ENCODE peak calls at places on chromosomes 5 and 9, in ten cellular contexts. J is AG04450, I is sigmoid colon, F is IMR-90, T is OCI-LY7, Q is PC-3, Y is cardiac muscle cell, R is right atrium auricular region, L is A549, N is hepatocyte. V is an unnamed sample. For H3K9me3, the result is how much of the 10 kb centered on the place peaks cover.

GRCh38 chr5:158522001-158522400 is 577.7 kb downstream of the EBF1 start:
- DNase-seq in L (no peak), N (no peak), Q (no peak), F (peak), I (no peak), Y (no peak), R (no peak), T (no peak), J (no peak), V (no peak)

GRCh38 chr5:93574939-93575241 is 6.1 kb downstream of the NR2F1-AS1 start:
- DNase-seq in N (no peak), J (no peak), Q (no peak), L (no peak), R (no peak), Y (no peak), I (no peak), T (no peak), F (no peak), V (no peak)

GRCh38 chr5:138303365-138303764 is 28.2 kb downstream of the CDC25C start:
- DNase-seq in F (peak), R (no peak), N (no peak), J (peak), Q (peak), Y (no peak), L (no peak), T (no peak), I (no peak), V (no peak)

GRCh38 chr5:52624291-52624690 is 163.4 kb upstream of the ITGA1 start:
- DNase-seq in T (no peak), F (no peak), L (no peak), N (no peak), Q (no peak), J (no peak), Y (no peak), R (no peak), I (no peak), V (no peak)

GRCh38 chr9:2101524-2101923 is 86.4 kb downstream of the SMARCA2 start:
- DNase-seq in T (no peak), J (no peak), I (no peak), F (no peak), N (no peak), R (no peak), Q (no peak), Y (no peak), L (no peak), V (no peak)

GRCh38 chr5:82272957-82273356 is 5.2 kb downstream of the RPS23 start:
- DNase-seq in R (no peak), Y (no peak), N (no peak), I (no peak), T (no peak), L (no peak), J (no peak), F (no peak), Q (no peak), V (no peak)

GRCh38 chr9:36781532-36781931 is 208.8 kb downstream of the MELK start:
- DNase-seq in Y (no peak), T (no peak), Q (peak), N (no peak), F (peak), J (no peak), I (no peak), L (peak), R (no peak), V (no peak)

GRCh38 chr5:133240425-133241091 is 188.7 kb downstream of the HSPA4 start:
- DNase-seq in I (no peak), L (peak), Y (no peak), T (no peak), R (peak), J (peak), N (peak), Q (peak), F (peak), V (peak)

GRCh38 chr5:65394078-65394477 is 87.6 kb downstream of the ADAMTS6 start:
- DNase-seq in I (peak), J (peak), Y (no peak), F (peak), Q (no peak), L (peak), T (no peak), N (peak), R (peak), V (no peak)

GRCh38 chr9:120926397-120926928 is at the start of gene TRAF1:
- DNase-seq in T (peak), Y (no peak), R (no peak), N (no peak), F (peak), J (no peak), I (peak), L (peak), Q (no peak), V (no peak)

GRCh38 chr5:167861134-167861930 is 430.1 kb upstream of the WWC1 start:
- DNase-seq in R (no peak), I (no peak), F (no peak), N (peak), Y (peak), T (peak), Q (peak), L (peak), J (no peak), V (peak)

GRCh38 chr5:531101-531748 is 7.0 kb upstream of the SLC9A3 start:
- DNase-seq in Q (no peak), L (no peak), N (no peak), F (no peak), I (no peak), J (no peak), R (no peak), Y (no peak), T (no peak), V (no peak)

GRCh38 chr5:180387798-180388197 is 34.7 kb upstream of the GFPT2 start:
- DNase-seq in J (no peak), L (no peak), Y (no peak), N (no peak), I (no peak), T (no peak), Q (no peak), R (no peak), F (no peak), V (no peak)

GRCh38 chr5:1094670-1095190 is 17.1 kb downstream of the SLC12A7 start:
- DNase-seq in N (no peak), F (no peak), R (no peak), Y (no peak), L (no peak), J (no peak), T (no peak), Q (no peak), I (no peak), V (no peak)

GRCh38 chr9:13088734-13089427 is 190.6 kb downstream of the MPDZ start:
- DNase-seq in L (peak), T (peak), Q (peak), N (peak), I (no peak), J (peak), F (peak), Y (peak), R (no peak), V (peak)

GRCh38 chr5:65903581-65903980 is 22.8 kb upstream of the ERBIN start:
- DNase-seq in R (no peak), J (no peak), F (no peak), I (no peak), N (no peak), Q (no peak), Y (no peak), T (no peak), L (no peak), V (no peak)

GRCh38 chr5:17838506-17838905 is 204.2 kb downstream of the TAF11L14 start:
- DNase-seq in Q (peak), I (no peak), F (no peak), N (peak), L (peak), J (no peak), Y (no peak), T (no peak), R (no peak), V (no peak)

GRCh38 chr5:116942622-116943021 is 368.0 kb upstream of the SEMA6A start:
- DNase-seq in I (no peak), L (no peak), F (no peak), J (no peak), R (no peak), N (peak), T (no peak), Q (no peak), Y (no peak), V (no peak)

GRCh38 chr9:73200694-73201432 is 49.2 kb downstream of the ANXA1 start:
- DNase-seq in Q (peak), Y (peak), I (no peak), F (peak), J (no peak), L (peak), R (no peak), N (peak), T (peak), V (peak)

GRCh38 chr9:97934321-97935115 is 3.5 kb downstream of the HEMGN start:
- DNase-seq in T (peak), N (no peak), I (no peak), Q (no peak), L (no peak), R (no peak), Y (no peak), J (no peak), F (no peak), V (peak)

GRCh38 chr5:131795879-131796792 is 681 bp downstream of the FNIP1 start:
- DNase-seq in N (peak), R (peak), I (peak), Q (peak), F (peak), L (peak), J (no peak), T (peak), Y (peak), V (peak)

GRCh38 chr5:119032653-119033052 is 38.2 kb upstream of the DMXL1 start:
- DNase-seq in F (peak), Q (no peak), L (no peak), R (no peak), T (peak), J (no peak), I (no peak), Y (no peak), N (no peak), V (no peak)

GRCh38 chr5:58505502-58505901 is 14.3 kb downstream of the GAPT start:
- DNase-seq in R (no peak), N (no peak), F (no peak), J (no peak), Q (no peak), Y (no peak), T (no peak), I (no peak), L (no peak), V (no peak)

GRCh38 chr9:76419782-76420380 is 25.7 kb upstream of the RFK start:
- DNase-seq in F (no peak), L (peak), N (peak), Q (peak), R (no peak), J (no peak), Y (peak), I (no peak), T (peak), V (peak)

GRCh38 chr5:133827830-133828229 is 140.6 kb downstream of the C5orf15 start:
- DNase-seq in R (no peak), L (no peak), T (no peak), Q (no peak), N (no peak), F (no peak), Y (no peak), J (no peak), I (no peak), V (no peak)

GRCh38 chr9:89484475-89485404 is 13.2 kb downstream of the SEMA4D start:
- DNase-seq in Y (no peak), J (no peak), I (no peak), T (peak), R (no peak), N (no peak), Q (no peak), F (peak), L (no peak), V (no peak)

GRCh38 chr9:68940620-68941019 is 73.3 kb downstream of the PRKACG start:
- DNase-seq in R (no peak), J (no peak), F (no peak), Y (no peak), I (no peak), L (no peak), N (no peak), Q (no peak), T (peak), V (no peak)

GRCh38 chr9:128190516-128191405 is 611 bp downstream of the CIZ1 start:
- DNase-seq in R (no peak), L (no peak), F (no peak), T (peak), J (no peak), N (no peak), I (no peak), Y (peak), Q (no peak), V (no peak)

GRCh38 chr5:39716532-39716971 is 291.8 kb upstream of the DAB2 start:
- DNase-seq in Y (peak), J (no peak), Q (peak), F (peak), T (peak), N (peak), I (no peak), L (peak), R (no peak), V (peak)

GRCh38 chr5:126414874-126415502 is 8.2 kb upstream of the GRAMD2B start:
- DNase-seq in N (peak), L (no peak), Y (peak), I (peak), F (peak), Q (peak), R (no peak), J (peak), T (no peak), V (no peak)

GRCh38 chr5:71475788-71476384 is 20.4 kb downstream of the BDP1 start:
- DNase-seq in N (peak), Q (peak), R (no peak), J (no peak), Y (peak), F (peak), L (peak), I (no peak), T (peak), V (peak)

GRCh38 chr9:69888876-69889585 is 68.4 kb downstream of the CFAP95 start:
- DNase-seq in J (no peak), Q (peak), R (no peak), F (no peak), L (no peak), I (no peak), N (no peak), Y (no peak), T (no peak), V (no peak)

GRCh38 chr9:78985084-78985738 is 586.6 kb upstream of the TLE4 start:
- DNase-seq in Y (no peak), R (no peak), J (peak), F (peak), T (no peak), Q (peak), L (no peak), I (no peak), N (no peak), V (no peak)

GRCh38 chr5:89128930-89129625 is 246.1 kb upstream of the MEF2C start:
- DNase-seq in J (no peak), F (no peak), I (no peak), R (no peak), T (no peak), N (peak), Y (peak), L (no peak), Q (no peak), V (no peak)

GRCh38 chr9:113926211-113926610 is 50.1 kb downstream of the ZNF618 start:
- DNase-seq in L (no peak), J (no peak), Q (no peak), R (no peak), F (no peak), N (no peak), I (no peak), T (no peak), Y (no peak), V (no peak)
- H3K9me3 ChIP-seq in L (under half), J (under half), Q (under half), R (under half), F (under half), N (under half), I (under half), T (under half), Y (under half), V (under half)

GRCh38 chr9:19640023-19640422 is 148.8 kb downstream of the SLC24A2 start:
- DNase-seq in T (no peak), I (no peak), J (no peak), Y (no peak), L (no peak), R (no peak), F (no peak), N (no peak), Q (no peak), V (no peak)

GRCh38 chr9:19642256-19642655 is 146.6 kb downstream of the SLC24A2 start:
- DNase-seq in L (no peak), Q (peak), J (no peak), T (no peak), I (no peak), R (no peak), Y (no peak), F (no peak), N (no peak), V (no peak)

GRCh38 chr9:19643875-19644274 is 145.0 kb downstream of the SLC24A2 start:
- DNase-seq in I (no peak), J (no peak), T (no peak), F (no peak), N (no peak), L (no peak), Q (no peak), Y (no peak), R (no peak), V (no peak)

GRCh38 chr9:19637084-19637483 is 151.8 kb downstream of the SLC24A2 start:
- DNase-seq in Y (no peak), N (no peak), F (no peak), L (no peak), R (no peak), T (no peak), J (no peak), Q (no peak), I (no peak), V (no peak)

GRCh38 chr9:19641046-19641445 is 147.8 kb downstream of the SLC24A2 start:
- DNase-seq in N (no peak), T (no peak), L (peak), J (no peak), F (no peak), Y (peak), Q (peak), I (no peak), R (no peak), V (peak)
- TF ChIP-seq CTCF in N (no peak), T (no peak), L (no peak), J (no peak), F (no peak), Y (peak), Q (peak), I (no peak), R (no peak), V (no peak)

GRCh38 chr5:141192110-141192725 is at the start of gene PCDHB10:
- DNase-seq in L (peak), J (no peak), F (peak), Y (peak), N (peak), T (peak), Q (peak), I (peak), R (no peak), V (peak)

GRCh38 chr5:141199359-141200235 is at the start of gene PCDHB11:
- DNase-seq in T (peak), R (no peak), F (no peak), Q (peak), Y (peak), N (no peak), J (no peak), I (no peak), L (peak), V (peak)

DNA sequence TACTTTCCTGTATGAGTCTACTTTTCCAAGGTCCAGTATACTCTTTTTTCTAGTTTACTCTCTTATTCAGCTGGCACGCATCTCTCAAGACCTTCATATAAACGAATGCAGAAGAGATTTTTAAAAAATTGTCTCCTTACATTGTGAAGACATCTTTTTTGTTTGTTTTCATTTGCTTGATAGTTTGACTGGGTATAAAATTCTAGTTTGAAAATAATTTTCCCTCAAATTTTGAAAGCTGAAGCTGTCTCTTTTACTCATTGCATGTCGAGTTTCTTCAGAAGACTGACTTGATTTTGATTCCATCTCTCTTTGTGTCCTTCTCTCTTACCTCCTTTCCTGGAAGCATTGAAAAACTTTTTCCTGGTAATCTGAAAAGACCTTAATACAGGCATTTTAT is 3.1 kb upstream of the PCDHB11 start:
- DNase-seq in R (no peak), Y (no peak), J (no peak), Q (no peak), I (no peak), L (no peak), T (no peak), N (no peak), F (no peak), V (no peak)
- H3K9me3 ChIP-seq in R (under half), Y (under half), J (under half), Q (under half), I (under half), L (under half), T (under half), N (under half), F (under half), V (under half)

GRCh38 chr9:135048758-135049284 is 38.6 kb upstream of the OLFM1 start:
- DNase-seq in I (peak), L (no peak), T (no peak), Y (peak), Q (no peak), J (no peak), R (no peak), F (no peak), N (no peak), V (no peak)

GRCh38 chr9:135047521-135047920 is 39.9 kb upstream of the OLFM1 start:
- DNase-seq in F (no peak), Y (no peak), T (no peak), R (no peak), L (no peak), Q (no peak), J (no peak), N (no peak), I (no peak), V (no peak)

GRCh38 chr9:135048046-135048757 is 39.3 kb upstream of the OLFM1 start:
- DNase-seq in T (no peak), Q (no peak), Y (no peak), L (no peak), N (no peak), R (no peak), J (no peak), I (peak), F (no peak), V (no peak)

GRCh38 chr9:135050072-135050990 is 37.1 kb upstream of the OLFM1 start:
- DNase-seq in R (no peak), L (no peak), Y (no peak), T (no peak), F (no peak), N (no peak), I (peak), J (no peak), Q (no peak), V (peak)

DNA sequence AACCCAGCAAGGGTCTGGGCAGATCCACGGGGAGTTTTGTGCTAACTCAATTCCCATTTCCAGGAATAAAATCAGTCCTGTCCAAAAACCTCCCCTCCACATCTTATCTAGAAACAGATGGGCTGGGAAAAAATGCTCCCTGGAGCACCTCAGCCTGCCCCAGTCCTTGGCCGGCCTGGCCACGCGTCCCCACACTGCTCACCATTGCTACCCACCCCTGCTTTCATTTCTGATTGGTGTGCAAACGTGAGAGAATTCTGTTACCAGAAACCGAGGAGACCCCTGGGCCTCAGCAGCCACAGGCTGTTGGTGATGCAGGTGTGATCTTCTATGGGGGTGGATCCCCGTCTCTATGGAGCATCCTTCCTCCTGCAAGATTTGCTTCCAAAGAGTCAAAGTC is 38.0 kb upstream of the OLFM1 start:
- DNase-seq in T (no peak), Y (no peak), I (peak), F (no peak), J (no peak), L (no peak), Q (no peak), R (no peak), N (no peak), V (no peak)
- TF ChIP-seq CTCF in T (no peak), Y (no peak), I (no peak), F (no peak), J (no peak), L (no peak), Q (no peak), R (no peak), N (no peak), V (no peak)

DNA sequence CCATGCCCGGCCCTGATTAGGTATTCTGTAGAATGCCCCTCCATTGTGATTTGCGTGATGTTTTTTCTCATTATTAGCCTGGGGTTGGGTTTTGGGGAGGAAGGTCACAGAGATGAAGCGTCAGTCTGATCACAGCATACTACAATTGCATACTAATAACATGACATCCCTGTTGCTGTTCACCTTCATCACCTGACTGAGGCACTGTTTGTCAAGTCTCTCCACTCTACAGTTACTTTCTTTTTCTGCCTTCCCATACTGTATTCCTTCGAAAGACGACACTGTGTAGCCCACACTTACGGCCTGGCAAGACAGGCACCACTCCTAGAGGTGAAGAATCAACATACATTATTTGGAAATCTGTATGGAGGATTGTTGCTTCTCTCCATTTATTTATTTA is 5.5 kb downstream of the ZNF354C start:
- DNase-seq in R (no peak), Y (no peak), L (no peak), I (no peak), Q (no peak), F (no peak), J (no peak), N (no peak), T (no peak), V (no peak)
- H3K9me3 ChIP-seq in R (under half), Y (under half), L (under half), I (under half), Q (under half), F (under half), J (half or more), N (under half), T (under half), V (under half)